ENCODE peak calls at places on chromosome 15, in eight cellular contexts. One of them, this sample, is unnamed.

GRCh38 chr15:88618686-88619085 is 2.5 kb upstream of the AEN start:
- DNase-seq in astrocyte: no peak
- DNase-seq in COR-L47: no peak
- DNase-seq in NCI-H2081: no peak
- DNase-seq in tibial nerve: no peak
- DNase-seq in stimulated activated CD4-positive, alpha-beta T cell treated with anti-CD3 and anti-CD28 coated beads, Interleukin-2, amount 100 ng/mL, for 48 hours: no peak
- DNase-seq in A172: no peak
- DNase-seq in AG04450: no peak
- DNase-seq in this sample: no peak

GRCh38 chr15:41438206-41438605 is 21.3 kb downstream of the RTF1 start:
- DNase-seq in AG04450: no peak
- DNase-seq in tibial nerve: no peak
- DNase-seq in NCI-H2081: no peak
- DNase-seq in stimulated activated CD4-positive, alpha-beta T cell treated with anti-CD3 and anti-CD28 coated beads, Interleukin-2, amount 100 ng/mL, for 48 hours: no peak
- DNase-seq in astrocyte: peak; percentile 37
- DNase-seq in COR-L47: no peak
- DNase-seq in A172: peak; percentile 76
- DNase-seq in this sample: no peak

GRCh38 chr15:63156708-63157065 is 590 bp downstream of the RPS27L start:
- DNase-seq in stimulated activated CD4-positive, alpha-beta T cell treated with anti-CD3 and anti-CD28 coated beads, Interleukin-2, amount 100 ng/mL, for 48 hours: peak; percentile 8
- DNase-seq in tibial nerve: peak; percentile 33
- DNase-seq in COR-L47: no peak
- DNase-seq in astrocyte: peak; percentile 36
- DNase-seq in A172: peak; percentile 49
- DNase-seq in AG04450: no peak
- DNase-seq in NCI-H2081: no peak
- DNase-seq in this sample: peak; percentile 79

GRCh38 chr15:92418864-92419263 is 25.2 kb downstream of the ST8SIA2 start:
- DNase-seq in COR-L47: no peak
- DNase-seq in stimulated activated CD4-positive, alpha-beta T cell treated with anti-CD3 and anti-CD28 coated beads, Interleukin-2, amount 100 ng/mL, for 48 hours: no peak
- DNase-seq in AG04450: no peak
- DNase-seq in NCI-H2081: no peak
- DNase-seq in tibial nerve: no peak
- DNase-seq in astrocyte: no peak
- DNase-seq in A172: no peak
- DNase-seq in this sample: no peak

GRCh38 chr15:64686130-64686735 is 89.2 kb downstream of the RBPMS2 start:
- DNase-seq in NCI-H2081: peak; percentile 42
- DNase-seq in AG04450: no peak
- DNase-seq in astrocyte: peak; percentile 18
- DNase-seq in COR-L47: peak; percentile 25
- DNase-seq in tibial nerve: peak; percentile 80
- DNase-seq in stimulated activated CD4-positive, alpha-beta T cell treated with anti-CD3 and anti-CD28 coated beads, Interleukin-2, amount 100 ng/mL, for 48 hours: no peak
- DNase-seq in A172: peak; percentile 50
- DNase-seq in this sample: peak; percentile 65

GRCh38 chr15:78201281-78202190 is 32.8 kb downstream of the ACSBG1 start:
- DNase-seq in AG04450: no peak
- DNase-seq in stimulated activated CD4-positive, alpha-beta T cell treated with anti-CD3 and anti-CD28 coated beads, Interleukin-2, amount 100 ng/mL, for 48 hours: no peak
- DNase-seq in NCI-H2081: no peak
- DNase-seq in astrocyte: no peak
- DNase-seq in A172: no peak
- DNase-seq in tibial nerve: no peak
- DNase-seq in COR-L47: no peak
- DNase-seq in this sample: no peak

GRCh38 chr15:92092391-92092790 is 238.9 kb downstream of the SLCO3A1 start:
- DNase-seq in AG04450: no peak
- DNase-seq in NCI-H2081: no peak
- DNase-seq in stimulated activated CD4-positive, alpha-beta T cell treated with anti-CD3 and anti-CD28 coated beads, Interleukin-2, amount 100 ng/mL, for 48 hours: no peak
- DNase-seq in astrocyte: no peak
- DNase-seq in A172: no peak
- DNase-seq in COR-L47: no peak
- DNase-seq in tibial nerve: no peak
- DNase-seq in this sample: no peak

GRCh38 chr15:51737538-51738305 is at the start of gene LYSMD2:
- DNase-seq in AG04450: no peak
- DNase-seq in astrocyte: no peak
- DNase-seq in A172: no peak
- DNase-seq in NCI-H2081: peak; percentile 41
- DNase-seq in tibial nerve: peak; percentile 58
- DNase-seq in stimulated activated CD4-positive, alpha-beta T cell treated with anti-CD3 and anti-CD28 coated beads, Interleukin-2, amount 100 ng/mL, for 48 hours: peak; percentile 56
- DNase-seq in COR-L47: peak; percentile 60
- DNase-seq in this sample: no peak

GRCh38 chr15:39426552-39427532 is 154.0 kb upstream of the THBS1 start:
- DNase-seq in AG04450: no peak
- DNase-seq in NCI-H2081: no peak
- DNase-seq in stimulated activated CD4-positive, alpha-beta T cell treated with anti-CD3 and anti-CD28 coated beads, Interleukin-2, amount 100 ng/mL, for 48 hours: peak; percentile 58
- DNase-seq in COR-L47: no peak
- DNase-seq in astrocyte: peak; percentile 94
- DNase-seq in tibial nerve: peak; percentile 30
- DNase-seq in A172: peak; percentile 72
- DNase-seq in this sample: peak; percentile 62

GRCh38 chr15:51708013-51708412 is 26.7 kb downstream of the SCG3 start:
- DNase-seq in AG04450: no peak
- DNase-seq in A172: no peak
- DNase-seq in NCI-H2081: peak; percentile 50
- DNase-seq in astrocyte: no peak
- DNase-seq in COR-L47: no peak
- DNase-seq in tibial nerve: no peak
- DNase-seq in stimulated activated CD4-positive, alpha-beta T cell treated with anti-CD3 and anti-CD28 coated beads, Interleukin-2, amount 100 ng/mL, for 48 hours: no peak
- DNase-seq in this sample: no peak

GRCh38 chr15:101652783-101653430 is 726 bp upstream of the TM2D3 start:
- DNase-seq in AG04450: no peak
- DNase-seq in NCI-H2081: no peak
- DNase-seq in A172: no peak
- DNase-seq in stimulated activated CD4-positive, alpha-beta T cell treated with anti-CD3 and anti-CD28 coated beads, Interleukin-2, amount 100 ng/mL, for 48 hours: no peak
- DNase-seq in COR-L47: peak; percentile 26
- DNase-seq in astrocyte: no peak
- DNase-seq in tibial nerve: no peak
- DNase-seq in this sample: peak; percentile 21

GRCh38 chr15:94205366-94205765 is 26.0 kb upstream of the MCTP2 start:
- DNase-seq in COR-L47: no peak
- DNase-seq in astrocyte: peak; percentile 12
- DNase-seq in NCI-H2081: no peak
- DNase-seq in AG04450: no peak
- DNase-seq in tibial nerve: no peak
- DNase-seq in A172: peak; percentile 16
- DNase-seq in stimulated activated CD4-positive, alpha-beta T cell treated with anti-CD3 and anti-CD28 coated beads, Interleukin-2, amount 100 ng/mL, for 48 hours: no peak
- DNase-seq in this sample: no peak

GRCh38 chr15:100029868-100030479 is 296.7 kb upstream of the LYSMD4 start:
- DNase-seq in tibial nerve: no peak
- DNase-seq in AG04450: no peak
- DNase-seq in COR-L47: no peak
- DNase-seq in stimulated activated CD4-positive, alpha-beta T cell treated with anti-CD3 and anti-CD28 coated beads, Interleukin-2, amount 100 ng/mL, for 48 hours: no peak
- DNase-seq in astrocyte: no peak
- DNase-seq in A172: no peak
- DNase-seq in NCI-H2081: no peak
- DNase-seq in this sample: no peak

GRCh38 chr15:58903232-58903631 is 30.2 kb downstream of the SLTM start:
- DNase-seq in NCI-H2081: no peak
- DNase-seq in tibial nerve: no peak
- DNase-seq in stimulated activated CD4-positive, alpha-beta T cell treated with anti-CD3 and anti-CD28 coated beads, Interleukin-2, amount 100 ng/mL, for 48 hours: no peak
- DNase-seq in astrocyte: no peak
- DNase-seq in A172: no peak
- DNase-seq in COR-L47: no peak
- DNase-seq in AG04450: no peak
- DNase-seq in this sample: peak; percentile 46

GRCh38 chr15:68930268-68931022 is at the start of gene SPESP1:
- DNase-seq in A172: no peak
- DNase-seq in COR-L47: no peak
- DNase-seq in AG04450: peak; percentile 16
- DNase-seq in tibial nerve: no peak
- DNase-seq in NCI-H2081: no peak
- DNase-seq in stimulated activated CD4-positive, alpha-beta T cell treated with anti-CD3 and anti-CD28 coated beads, Interleukin-2, amount 100 ng/mL, for 48 hours: peak; percentile 34
- DNase-seq in astrocyte: peak; percentile 5
- DNase-seq in this sample: peak; percentile 24

GRCh38 chr15:90400005-90400758 is 12.1 kb downstream of the IQGAP1 start:
- DNase-seq in COR-L47: no peak
- DNase-seq in tibial nerve: no peak
- DNase-seq in astrocyte: no peak
- DNase-seq in stimulated activated CD4-positive, alpha-beta T cell treated with anti-CD3 and anti-CD28 coated beads, Interleukin-2, amount 100 ng/mL, for 48 hours: no peak
- DNase-seq in A172: no peak
- DNase-seq in NCI-H2081: no peak
- DNase-seq in AG04450: no peak
- DNase-seq in this sample: no peak

GRCh38 chr15:85496551-85497545 is 116.4 kb downstream of the AKAP13 start:
- DNase-seq in stimulated activated CD4-positive, alpha-beta T cell treated with anti-CD3 and anti-CD28 coated beads, Interleukin-2, amount 100 ng/mL, for 48 hours: no peak
- DNase-seq in AG04450: no peak
- DNase-seq in tibial nerve: no peak
- DNase-seq in NCI-H2081: no peak
- DNase-seq in astrocyte: no peak
- DNase-seq in A172: no peak
- DNase-seq in COR-L47: peak; percentile 4
- DNase-seq in this sample: no peak

GRCh38 chr15:58962662-58963565 is 24.5 kb upstream of the RNF111 start:
- DNase-seq in AG04450: no peak
- DNase-seq in COR-L47: no peak
- DNase-seq in stimulated activated CD4-positive, alpha-beta T cell treated with anti-CD3 and anti-CD28 coated beads, Interleukin-2, amount 100 ng/mL, for 48 hours: no peak
- DNase-seq in astrocyte: peak; percentile 20
- DNase-seq in tibial nerve: no peak
- DNase-seq in A172: no peak
- DNase-seq in NCI-H2081: no peak
- DNase-seq in this sample: no peak

GRCh38 chr15:70347766-70348558 is 250.2 kb upstream of the TLE3 start:
- DNase-seq in tibial nerve: peak; percentile 1
- DNase-seq in A172: no peak
- DNase-seq in astrocyte: no peak
- DNase-seq in stimulated activated CD4-positive, alpha-beta T cell treated with anti-CD3 and anti-CD28 coated beads, Interleukin-2, amount 100 ng/mL, for 48 hours: no peak
- DNase-seq in COR-L47: no peak
- DNase-seq in NCI-H2081: no peak
- DNase-seq in AG04450: no peak
- DNase-seq in this sample: no peak

GRCh38 chr15:27201425-27201824 is 230.4 kb downstream of the GABRG3 start:
- DNase-seq in tibial nerve: no peak
- DNase-seq in AG04450: no peak
- DNase-seq in astrocyte: no peak
- DNase-seq in A172: no peak
- DNase-seq in COR-L47: no peak
- DNase-seq in stimulated activated CD4-positive, alpha-beta T cell treated with anti-CD3 and anti-CD28 coated beads, Interleukin-2, amount 100 ng/mL, for 48 hours: no peak
- DNase-seq in NCI-H2081: no peak
- DNase-seq in this sample: no peak

GRCh38 chr15:98951493-98952320 is 55.9 kb downstream of the PGPEP1L start:
- DNase-seq in NCI-H2081: no peak
- DNase-seq in stimulated activated CD4-positive, alpha-beta T cell treated with anti-CD3 and anti-CD28 coated beads, Interleukin-2, amount 100 ng/mL, for 48 hours: no peak
- DNase-seq in tibial nerve: no peak
- DNase-seq in A172: no peak
- DNase-seq in AG04450: no peak
- DNase-seq in COR-L47: no peak
- DNase-seq in astrocyte: no peak
- DNase-seq in this sample: no peak

GRCh38 chr15:39595621-39596221 is 14.8 kb downstream of the THBS1 start:
- DNase-seq in astrocyte: no peak
- DNase-seq in NCI-H2081: no peak
- DNase-seq in A172: no peak
- DNase-seq in tibial nerve: no peak
- DNase-seq in AG04450: no peak
- DNase-seq in COR-L47: no peak
- DNase-seq in stimulated activated CD4-positive, alpha-beta T cell treated with anti-CD3 and anti-CD28 coated beads, Interleukin-2, amount 100 ng/mL, for 48 hours: no peak
- DNase-seq in this sample: no peak

GRCh38 chr15:86016750-86017149 is 62.9 kb upstream of the AGBL1 start:
- DNase-seq in tibial nerve: no peak
- DNase-seq in A172: peak; percentile 21
- DNase-seq in astrocyte: peak; percentile 49
- DNase-seq in NCI-H2081: no peak
- DNase-seq in COR-L47: no peak
- DNase-seq in AG04450: no peak
- DNase-seq in stimulated activated CD4-positive, alpha-beta T cell treated with anti-CD3 and anti-CD28 coated beads, Interleukin-2, amount 100 ng/mL, for 48 hours: no peak
- DNase-seq in this sample: no peak

GRCh38 chr15:71155534-71155933 is 40.3 kb downstream of the THSD4 start:
- DNase-seq in stimulated activated CD4-positive, alpha-beta T cell treated with anti-CD3 and anti-CD28 coated beads, Interleukin-2, amount 100 ng/mL, for 48 hours: no peak
- DNase-seq in A172: no peak
- DNase-seq in NCI-H2081: no peak
- DNase-seq in astrocyte: no peak
- DNase-seq in COR-L47: no peak
- DNase-seq in AG04450: no peak
- DNase-seq in tibial nerve: no peak
- DNase-seq in this sample: no peak

GRCh38 chr15:35306361-35306981 is 221.4 kb upstream of the NANOGP8 start:
- DNase-seq in AG04450: no peak
- DNase-seq in stimulated activated CD4-positive, alpha-beta T cell treated with anti-CD3 and anti-CD28 coated beads, Interleukin-2, amount 100 ng/mL, for 48 hours: no peak
- DNase-seq in tibial nerve: no peak
- DNase-seq in COR-L47: no peak
- DNase-seq in astrocyte: peak; percentile 88
- DNase-seq in NCI-H2081: no peak
- DNase-seq in A172: peak; percentile 88
- DNase-seq in this sample: peak; percentile 84

GRCh38 chr15:62145015-62145735 is 19.9 kb downstream of the C2CD4B start:
- DNase-seq in A172: no peak
- DNase-seq in stimulated activated CD4-positive, alpha-beta T cell treated with anti-CD3 and anti-CD28 coated beads, Interleukin-2, amount 100 ng/mL, for 48 hours: no peak
- DNase-seq in NCI-H2081: no peak
- DNase-seq in tibial nerve: no peak
- DNase-seq in AG04450: no peak
- DNase-seq in COR-L47: no peak
- DNase-seq in astrocyte: no peak
- DNase-seq in this sample: no peak

GRCh38 chr15:38553071-38553470 is 11.5 kb downstream of the RASGRP1 start:
- DNase-seq in astrocyte: no peak
- DNase-seq in A172: no peak
- DNase-seq in stimulated activated CD4-positive, alpha-beta T cell treated with anti-CD3 and anti-CD28 coated beads, Interleukin-2, amount 100 ng/mL, for 48 hours: no peak
- DNase-seq in NCI-H2081: no peak
- DNase-seq in COR-L47: no peak
- DNase-seq in tibial nerve: no peak
- DNase-seq in AG04450: no peak
- DNase-seq in this sample: no peak

GRCh38 chr15:74776851-74777768 is 4.8 kb upstream of the CSK start:
- DNase-seq in A172: no peak
- DNase-seq in COR-L47: no peak
- DNase-seq in tibial nerve: no peak
- DNase-seq in NCI-H2081: no peak
- DNase-seq in stimulated activated CD4-positive, alpha-beta T cell treated with anti-CD3 and anti-CD28 coated beads, Interleukin-2, amount 100 ng/mL, for 48 hours: no peak
- DNase-seq in astrocyte: no peak
- DNase-seq in AG04450: no peak
- DNase-seq in this sample: no peak

GRCh38 chr15:74373731-74374647 is 6.5 kb upstream of the CYP11A1 start:
- DNase-seq in AG04450: no peak
- DNase-seq in astrocyte: peak; percentile 65
- DNase-seq in A172: peak; percentile 66
- DNase-seq in NCI-H2081: peak; percentile 93
- DNase-seq in COR-L47: peak; percentile 88
- DNase-seq in stimulated activated CD4-positive, alpha-beta T cell treated with anti-CD3 and anti-CD28 coated beads, Interleukin-2, amount 100 ng/mL, for 48 hours: peak; percentile 94
- DNase-seq in tibial nerve: peak; percentile 96
- DNase-seq in this sample: peak; percentile 61

GRCh38 chr15:91021516-91022074 is 799 bp downstream of the VPS33B start:
- DNase-seq in NCI-H2081: no peak
- DNase-seq in COR-L47: peak; percentile 26
- DNase-seq in stimulated activated CD4-positive, alpha-beta T cell treated with anti-CD3 and anti-CD28 coated beads, Interleukin-2, amount 100 ng/mL, for 48 hours: no peak
- DNase-seq in astrocyte: peak; percentile 4
- DNase-seq in tibial nerve: no peak
- DNase-seq in AG04450: no peak
- DNase-seq in A172: peak; percentile 1
- DNase-seq in this sample: peak; percentile 15

GRCh38 chr15:75354454-75354853 is 7.6 kb downstream of the NEIL1 start:
- DNase-seq in stimulated activated CD4-positive, alpha-beta T cell treated with anti-CD3 and anti-CD28 coated beads, Interleukin-2, amount 100 ng/mL, for 48 hours: no peak
- DNase-seq in COR-L47: no peak
- DNase-seq in A172: no peak
- DNase-seq in tibial nerve: no peak
- DNase-seq in NCI-H2081: no peak
- DNase-seq in astrocyte: no peak
- DNase-seq in AG04450: no peak
- DNase-seq in this sample: no peak

GRCh38 chr15:73750951-73751350 is 2.2 kb downstream of the INSYN1 start:
- DNase-seq in COR-L47: no peak
- DNase-seq in tibial nerve: no peak
- DNase-seq in A172: no peak
- DNase-seq in NCI-H2081: no peak
- DNase-seq in stimulated activated CD4-positive, alpha-beta T cell treated with anti-CD3 and anti-CD28 coated beads, Interleukin-2, amount 100 ng/mL, for 48 hours: no peak
- DNase-seq in AG04450: no peak
- DNase-seq in astrocyte: no peak
- DNase-seq in this sample: no peak

This sample was measured in renal cortical epithelial cell.